ENCODE peak calls at places on chromosomes 5 and 9, in seven cellular contexts. One of them, this sample, is unnamed.

GRCh38 chr5:28286566-28286965 is 1248.2 kb upstream of the CDH9 start:
- DNase-seq in A549: no peak
- DNase-seq in IMR-90: no peak
- DNase-seq in AG09309: no peak
- DNase-seq in right lobe of liver: no peak
- DNase-seq in AG10803: no peak
- DNase-seq in CD8-positive, alpha-beta T cell: no peak
- DNase-seq in this sample: no peak

GRCh38 chr5:122126177-122126701 is 3.1 kb upstream of the ZNF474 start:
- DNase-seq in AG09309: peak; percentile 67
- DNase-seq in right lobe of liver: no peak
- DNase-seq in AG10803: peak; percentile 88
- DNase-seq in IMR-90: peak; percentile 83
- DNase-seq in CD8-positive, alpha-beta T cell: no peak
- DNase-seq in A549: no peak
- DNase-seq in this sample: no peak

GRCh38 chr9:29830815-29831214 is 2257.5 kb upstream of the C9orf72 start:
- DNase-seq in AG09309: no peak
- DNase-seq in right lobe of liver: no peak
- DNase-seq in IMR-90: no peak
- DNase-seq in AG10803: no peak
- DNase-seq in A549: peak; percentile 0
- DNase-seq in CD8-positive, alpha-beta T cell: no peak
- DNase-seq in this sample: no peak

GRCh38 chr5:55865831-55866230 is 14.7 kb downstream of the IL31RA start:
- DNase-seq in AG10803: peak; percentile 6
- DNase-seq in CD8-positive, alpha-beta T cell: no peak
- DNase-seq in right lobe of liver: no peak
- DNase-seq in A549: no peak
- DNase-seq in IMR-90: peak; percentile 49
- DNase-seq in AG09309: no peak
- DNase-seq in this sample: no peak

GRCh38 chr5:138763037-138763778 is 10.0 kb downstream of the CTNNA1 start:
- DNase-seq in A549: no peak
- DNase-seq in CD8-positive, alpha-beta T cell: no peak
- DNase-seq in AG09309: no peak
- DNase-seq in IMR-90: no peak
- DNase-seq in right lobe of liver: no peak
- DNase-seq in AG10803: no peak
- DNase-seq in this sample: no peak

GRCh38 chr5:16539169-16539666 is 73.6 kb upstream of the ZNF622 start:
- DNase-seq in CD8-positive, alpha-beta T cell: no peak
- DNase-seq in AG09309: peak; percentile 63
- DNase-seq in AG10803: peak; percentile 93
- DNase-seq in A549: peak; percentile 65
- DNase-seq in IMR-90: peak; percentile 80
- DNase-seq in right lobe of liver: peak; percentile 92
- DNase-seq in this sample: no peak

GRCh38 chr9:24242599-24242998 is 303.1 kb downstream of the IZUMO3 start:
- DNase-seq in A549: no peak
- DNase-seq in AG10803: no peak
- DNase-seq in AG09309: no peak
- DNase-seq in IMR-90: no peak
- DNase-seq in right lobe of liver: no peak
- DNase-seq in CD8-positive, alpha-beta T cell: no peak
- DNase-seq in this sample: no peak

GRCh38 chr5:120464627-120465280 is 654 bp downstream of the PRR16 start:
- DNase-seq in IMR-90: peak; percentile 64
- DNase-seq in AG10803: peak; percentile 81
- DNase-seq in A549: no peak
- DNase-seq in CD8-positive, alpha-beta T cell: no peak
- DNase-seq in AG09309: peak; percentile 42
- DNase-seq in right lobe of liver: peak; percentile 47
- DNase-seq in this sample: peak; percentile 59

GRCh38 chr5:43036856-43037711 is 3.0 kb downstream of the ANXA2R start:
- DNase-seq in IMR-90: peak; percentile 59
- DNase-seq in CD8-positive, alpha-beta T cell: no peak
- DNase-seq in AG10803: no peak
- DNase-seq in right lobe of liver: no peak
- DNase-seq in A549: no peak
- DNase-seq in AG09309: no peak
- DNase-seq in this sample: no peak

DNA sequence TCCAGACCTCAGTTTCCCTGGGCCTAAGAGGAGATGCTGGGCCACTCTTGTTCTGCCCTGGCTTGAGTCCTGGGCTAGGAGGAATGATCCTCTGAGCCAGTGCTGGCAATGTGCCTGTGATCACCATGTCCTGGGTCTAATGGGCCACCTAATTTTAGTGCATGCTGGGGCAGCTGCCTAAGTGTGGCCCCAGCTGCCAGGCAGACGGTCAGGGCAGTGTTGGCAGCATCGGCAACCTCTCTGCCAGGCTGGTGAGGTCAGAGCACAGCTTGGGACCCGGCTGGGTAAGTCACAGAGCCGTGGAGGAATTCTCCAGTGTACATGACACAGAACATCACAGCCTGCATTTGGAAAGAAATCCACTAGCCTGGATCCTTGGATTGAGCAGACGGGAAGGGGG is 21.4 kb upstream of the PITX1 start:
- DNase-seq in right lobe of liver: no peak
- DNase-seq in AG09309: no peak
- DNase-seq in AG10803: no peak
- DNase-seq in IMR-90: no peak
- DNase-seq in A549: no peak
- DNase-seq in CD8-positive, alpha-beta T cell: no peak
- DNase-seq in this sample: no peak
- H3K4me3 ChIP-seq in right lobe of liver: no peak overlapping the region
- H3K4me3 ChIP-seq in AG09309: no peak overlapping the region
- H3K4me3 ChIP-seq in AG10803: no peak overlapping the region
- H3K4me3 ChIP-seq in IMR-90: no peak overlapping the region
- H3K4me3 ChIP-seq in A549: no peak overlapping the region
- H3K4me3 ChIP-seq in CD8-positive, alpha-beta T cell: no peak overlapping the region
- H3K4me3 ChIP-seq in this sample: no peak overlapping the region

DNA sequence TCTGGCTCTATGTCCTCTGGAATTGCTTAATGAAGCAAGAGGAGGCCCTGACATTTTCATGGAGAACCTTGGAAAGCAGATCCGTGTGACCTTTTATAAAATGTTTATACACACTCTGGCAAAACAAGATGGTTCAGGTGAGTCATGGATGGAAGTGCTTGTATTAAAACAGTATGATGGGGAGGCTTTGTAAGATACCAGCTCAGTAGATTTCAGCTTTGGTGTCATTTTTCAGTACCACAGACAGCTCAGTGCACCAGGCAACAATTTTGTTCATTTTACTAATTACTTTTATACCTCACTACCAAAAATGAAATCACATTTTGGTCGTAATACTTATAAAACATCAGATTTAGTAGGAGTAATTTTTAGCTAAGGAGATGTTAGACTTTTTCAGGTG is 5.2 kb downstream of the KCNN2 start:
- DNase-seq in AG10803: no peak
- DNase-seq in IMR-90: peak; percentile 65
- DNase-seq in A549: no peak
- DNase-seq in AG09309: no peak
- DNase-seq in CD8-positive, alpha-beta T cell: no peak
- DNase-seq in right lobe of liver: no peak
- DNase-seq in this sample: no peak
- TF ChIP-seq CTCF in AG10803: no peak
- TF ChIP-seq CTCF in IMR-90: no peak
- TF ChIP-seq CTCF in A549: no peak
- TF ChIP-seq CTCF in AG09309: no peak
- TF ChIP-seq CTCF in CD8-positive, alpha-beta T cell: no peak
- TF ChIP-seq CTCF in right lobe of liver: no peak
- TF ChIP-seq CTCF in this sample: no peak

DNA sequence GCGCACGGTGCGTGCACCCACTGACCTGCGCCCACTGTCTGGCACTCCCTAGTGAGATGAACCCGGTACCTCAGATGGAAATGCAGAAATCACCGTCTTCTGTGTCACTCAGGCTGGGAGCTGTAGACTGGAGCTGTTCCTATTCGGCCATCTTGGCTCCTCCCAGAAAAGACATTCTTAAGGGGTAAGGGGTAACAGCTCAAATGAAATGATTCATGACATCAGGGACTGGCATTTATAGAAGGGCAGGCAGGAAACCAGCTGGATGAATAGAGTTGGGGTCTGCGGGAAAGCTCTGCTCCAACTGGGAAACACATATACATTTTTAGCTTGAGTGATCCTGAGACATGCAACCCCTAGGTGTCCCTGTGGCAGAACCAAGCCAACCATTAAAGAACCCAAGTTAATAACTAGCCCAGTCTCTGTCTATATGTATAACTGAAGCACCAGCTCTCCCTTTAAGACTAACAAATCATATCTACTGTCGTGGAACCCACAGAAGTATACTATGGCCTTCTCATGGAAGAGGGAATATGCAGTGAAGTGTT is 119.3 kb downstream of the LMNB1 start:
- DNase-seq in IMR-90: no peak
- DNase-seq in A549: no peak
- DNase-seq in CD8-positive, alpha-beta T cell: no peak
- DNase-seq in right lobe of liver: no peak
- DNase-seq in AG10803: no peak
- DNase-seq in AG09309: no peak
- DNase-seq in this sample: no peak
- H3K4me3 ChIP-seq in IMR-90: no peak overlapping the region
- H3K4me3 ChIP-seq in A549: no peak overlapping the region
- H3K4me3 ChIP-seq in CD8-positive, alpha-beta T cell: no peak overlapping the region
- H3K4me3 ChIP-seq in right lobe of liver: no peak overlapping the region
- H3K4me3 ChIP-seq in AG10803: no peak overlapping the region
- H3K4me3 ChIP-seq in AG09309: no peak overlapping the region
- H3K4me3 ChIP-seq in this sample: no peak overlapping the region

GRCh38 chr5:133235696-133236426 is 184.0 kb downstream of the HSPA4 start:
- DNase-seq in IMR-90: peak; percentile 17
- DNase-seq in right lobe of liver: no peak
- DNase-seq in AG09309: no peak
- DNase-seq in A549: no peak
- DNase-seq in AG10803: no peak
- DNase-seq in CD8-positive, alpha-beta T cell: no peak
- DNase-seq in this sample: no peak
- TF ChIP-seq CTCF in IMR-90: no peak
- TF ChIP-seq CTCF in right lobe of liver: no peak
- TF ChIP-seq CTCF in AG09309: no peak
- TF ChIP-seq CTCF in A549: no peak
- TF ChIP-seq CTCF in AG10803: no peak
- TF ChIP-seq CTCF in CD8-positive, alpha-beta T cell: no peak
- TF ChIP-seq CTCF in this sample: no peak

GRCh38 chr5:53041071-53041692 is 52.0 kb downstream of the ITGA2 start:
- DNase-seq in AG09309: no peak
- DNase-seq in AG10803: no peak
- DNase-seq in CD8-positive, alpha-beta T cell: no peak
- DNase-seq in A549: no peak
- DNase-seq in right lobe of liver: no peak
- DNase-seq in IMR-90: peak; percentile 65
- DNase-seq in this sample: no peak
- H3K4me3 ChIP-seq in AG09309: no peak overlapping the region
- H3K4me3 ChIP-seq in AG10803: no peak overlapping the region
- H3K4me3 ChIP-seq in CD8-positive, alpha-beta T cell: peak overlapping the region; percentile 5
- H3K4me3 ChIP-seq in A549: no peak overlapping the region
- H3K4me3 ChIP-seq in right lobe of liver: no peak overlapping the region
- H3K4me3 ChIP-seq in IMR-90: no peak overlapping the region
- H3K4me3 ChIP-seq in this sample: no peak overlapping the region

GRCh38 chr5:149125386-149125891 is 15.9 kb upstream of the ABLIM3 start:
- DNase-seq in A549: no peak
- DNase-seq in right lobe of liver: no peak
- DNase-seq in AG10803: no peak
- DNase-seq in AG09309: no peak
- DNase-seq in CD8-positive, alpha-beta T cell: no peak
- DNase-seq in IMR-90: peak; percentile 18
- DNase-seq in this sample: no peak
- TF ChIP-seq CTCF in A549: no peak
- TF ChIP-seq CTCF in right lobe of liver: peak; percentile 26
- TF ChIP-seq CTCF in AG10803: peak; percentile 39
- TF ChIP-seq CTCF in AG09309: peak; percentile 29
- TF ChIP-seq CTCF in CD8-positive, alpha-beta T cell: no peak
- TF ChIP-seq CTCF in IMR-90: peak; percentile 20
- TF ChIP-seq CTCF in this sample: peak; percentile 73

DNA sequence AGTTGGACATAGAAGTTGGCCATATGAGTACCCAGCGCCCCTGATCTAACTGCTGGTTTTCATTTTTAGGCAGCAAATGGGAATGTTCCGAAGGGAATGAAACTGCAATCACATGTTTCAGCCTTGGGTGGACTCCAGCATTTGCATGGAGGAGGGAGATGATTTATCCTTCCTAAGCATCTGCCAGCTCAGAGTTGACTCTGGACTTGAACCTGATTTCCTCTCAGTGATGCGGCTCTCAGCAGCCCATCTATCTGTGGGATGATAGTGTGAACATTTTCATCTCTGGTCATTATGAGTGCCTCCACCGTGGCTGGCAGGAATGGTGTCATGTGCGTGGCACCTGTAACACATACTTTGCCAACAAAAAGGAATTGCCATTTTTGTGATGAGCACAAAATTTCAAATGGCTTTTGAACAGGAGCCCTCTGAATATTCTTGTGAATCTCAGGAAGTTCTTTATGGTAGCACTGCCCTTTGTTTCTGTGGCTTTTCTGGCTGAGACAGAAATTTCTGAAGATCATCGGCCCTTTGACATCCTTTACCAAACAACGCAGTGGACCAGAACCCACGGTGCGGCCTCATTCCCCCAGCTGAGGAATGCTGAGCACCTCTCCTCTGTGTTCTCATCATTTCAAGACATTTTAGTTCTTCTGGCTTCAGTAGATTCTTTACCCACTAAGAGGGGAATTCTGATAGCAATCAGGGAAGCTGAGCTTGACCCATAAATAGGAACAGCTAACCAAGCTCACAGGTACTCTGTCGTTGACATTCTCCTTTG is 28.5 kb downstream of the FUBP3 start:
- DNase-seq in AG09309: peak; percentile 10
- DNase-seq in IMR-90: peak; percentile 67
- DNase-seq in CD8-positive, alpha-beta T cell: no peak
- DNase-seq in right lobe of liver: no peak
- DNase-seq in A549: no peak
- DNase-seq in AG10803: peak; percentile 61
- DNase-seq in this sample: no peak
- H3K4me3 ChIP-seq in AG09309: no peak overlapping the region
- H3K4me3 ChIP-seq in IMR-90: no peak overlapping the region
- H3K4me3 ChIP-seq in CD8-positive, alpha-beta T cell: no peak overlapping the region
- H3K4me3 ChIP-seq in right lobe of liver: no peak overlapping the region
- H3K4me3 ChIP-seq in A549: no peak overlapping the region
- H3K4me3 ChIP-seq in AG10803: no peak overlapping the region
- H3K4me3 ChIP-seq in this sample: no peak overlapping the region

GRCh38 chr5:141430332-141431113 is at the start of gene PCDHGA12:
- DNase-seq in AG10803: peak; percentile 92
- DNase-seq in CD8-positive, alpha-beta T cell: no peak
- DNase-seq in right lobe of liver: no peak
- DNase-seq in IMR-90: peak; percentile 87
- DNase-seq in A549: peak; percentile 21
- DNase-seq in AG09309: peak; percentile 90
- DNase-seq in this sample: no peak
- TF ChIP-seq CTCF in AG10803: peak; percentile 75
- TF ChIP-seq CTCF in CD8-positive, alpha-beta T cell: no peak
- TF ChIP-seq CTCF in right lobe of liver: peak; percentile 12
- TF ChIP-seq CTCF in IMR-90: peak; percentile 71
- TF ChIP-seq CTCF in A549: no peak
- TF ChIP-seq CTCF in AG09309: peak; percentile 73
- TF ChIP-seq CTCF in this sample: peak; percentile 81